ENCODE peak calls at places on chromosomes 4 and X, in six cellular contexts. N is fibroblast of mammary gland, Z is IMR-90, K is body of pancreas, R is epithelial cell of esophagus, Y is AG04450. D is an unnamed sample.

GRCh38 chr4:71487324-71487677 is 148.5 kb downstream of the SLC4A4 start:
- DNase-seq in N (no peak), Z (no peak), K (peak), R (no peak), Y (no peak), D (no peak)

GRCh38 chrX:31268359-31268758 is 196.5 kb upstream of the FTHL17 start:
- DNase-seq in N (no peak), Z (peak), K (no peak), R (no peak), Y (no peak), D (no peak)

GRCh38 chrX:51420610-51421009 is 75.8 kb downstream of the NUDT11 start:
- DNase-seq in N (peak), Z (peak), K (no peak), R (peak), Y (peak), D (peak)

GRCh38 chrX:485368-485767 is 98.7 kb upstream of the PPP2R3B start:
- DNase-seq in N (no peak), Z (no peak), K (no peak), R (no peak), Y (no peak), D (no peak)

GRCh38 chr4:33104190-33104773 is 2384.1 kb downstream of the PCDH7 start:
- DNase-seq in N (no peak), Z (no peak), K (no peak), R (peak), Y (no peak), D (no peak)

GRCh38 chr4:91089194-91089593 is 962.0 kb downstream of the CCSER1 start:
- DNase-seq in N (no peak), Z (no peak), K (no peak), R (no peak), Y (no peak), D (no peak)

GRCh38 chr4:33031328-33031727 is 2311.2 kb downstream of the PCDH7 start:
- DNase-seq in N (no peak), Z (no peak), K (no peak), R (no peak), Y (no peak), D (no peak)

GRCh38 chr4:87188063-87188462 is 32.4 kb downstream of the KLHL8 start:
- DNase-seq in N (peak), Z (peak), K (no peak), R (peak), Y (peak), D (peak)

GRCh38 chr4:128328106-128328505 is 40.5 kb upstream of the PGRMC2 start:
- DNase-seq in N (no peak), Z (no peak), K (no peak), R (no peak), Y (no peak), D (no peak)

GRCh38 chrX:123803331-123803983 is 56.4 kb upstream of the XIAP start:
- DNase-seq in N (peak), Z (peak), K (no peak), R (peak), Y (no peak), D (peak)
- TF ChIP-seq CTCF in N (no peak), Z (no peak), K (no peak), R (no peak), Y (no peak), D (no peak)

DNA sequence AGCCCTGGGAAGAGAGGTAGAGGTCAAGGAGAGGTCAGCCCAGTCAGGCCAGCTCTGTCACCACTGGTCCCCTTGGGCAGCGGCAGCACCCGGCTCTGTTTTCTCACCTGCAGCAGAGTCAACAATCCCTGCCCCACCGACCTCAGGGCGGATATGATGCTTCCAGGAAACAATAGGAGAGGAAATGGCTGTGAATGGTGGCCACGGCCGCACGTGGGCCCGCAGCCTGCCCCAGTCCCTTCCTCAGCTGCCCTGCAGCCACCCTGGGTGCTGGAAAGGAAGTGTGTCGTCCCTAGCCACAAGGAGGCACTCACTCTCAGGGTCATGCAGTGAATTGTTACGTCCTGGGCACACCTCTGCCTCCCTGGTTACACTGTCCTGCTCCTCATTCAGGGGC is 92.5 kb upstream of the ENPP6 start:
- DNase-seq in N (no peak), Z (no peak), K (peak), R (peak), Y (no peak), D (no peak)
- H3K4me3 ChIP-seq in N (no peak), Z (no peak), K (no peak), R (no peak), Y (no peak), D (no peak)

DNA sequence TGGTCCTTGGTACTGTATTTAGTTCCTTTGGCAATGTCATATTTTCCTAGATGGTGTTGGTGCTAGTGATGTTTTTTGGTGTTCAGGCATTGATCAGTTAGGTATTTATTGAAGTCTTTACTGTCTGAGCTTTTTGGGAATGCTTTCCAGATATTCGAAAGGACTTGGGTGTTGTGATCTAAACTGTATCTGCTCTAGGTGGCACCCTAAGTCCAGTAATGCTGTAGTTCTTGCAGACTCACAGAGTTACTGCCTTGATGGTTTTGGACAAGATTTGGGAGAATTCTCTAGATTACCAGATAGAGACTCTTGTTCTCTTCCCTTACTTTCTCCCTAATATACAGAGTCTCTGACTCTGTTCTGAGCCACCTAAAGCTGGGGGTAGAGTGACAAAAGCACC is 513.6 kb upstream of the PITX2 start:
- DNase-seq in N (peak), Z (peak), K (no peak), R (peak), Y (no peak), D (peak)
- TF ChIP-seq CTCF in N (peak), Z (peak), K (no peak), R (peak), Y (peak), D (peak)

GRCh38 chrX:1853447-1853846 is 238.6 kb downstream of the ASMT start:
- DNase-seq in N (no peak), Z (no peak), K (no peak), R (no peak), Y (no peak), D (no peak)
- H3K4me3 ChIP-seq in N (no peak), Z (no peak), K (no peak), R (no peak), Y (no peak), D (no peak)

GRCh38 chr4:98484031-98484430 is 174.4 kb downstream of the TSPAN5 start:
- DNase-seq in N (peak), Z (no peak), K (no peak), R (peak), Y (no peak), D (peak)

GRCh38 chr4:98482847-98483806 is 175.3 kb downstream of the TSPAN5 start:
- DNase-seq in N (peak), Z (peak), K (no peak), R (peak), Y (no peak), D (peak)

GRCh38 chr4:98481167-98481566 is 177.2 kb downstream of the TSPAN5 start:
- DNase-seq in N (no peak), Z (no peak), K (peak), R (no peak), Y (no peak), D (no peak)

GRCh38 chr4:98482503-98482846 is 175.9 kb downstream of the TSPAN5 start:
- DNase-seq in N (no peak), Z (no peak), K (no peak), R (no peak), Y (no peak), D (no peak)

GRCh38 chr4:98485816-98486355 is 172.5 kb downstream of the TSPAN5 start:
- DNase-seq in N (no peak), Z (no peak), K (no peak), R (no peak), Y (no peak), D (no peak)
- TF ChIP-seq CTCF in N (no peak), Z (no peak), K (no peak), R (no peak), Y (no peak), D (no peak)

GRCh38 chr4:576991-577498 is 950 bp upstream of the TMEM271 start:
- DNase-seq in N (no peak), Z (no peak), K (no peak), R (no peak), Y (no peak), D (no peak)

GRCh38 chr4:579543-580175 is 3.6 kb upstream of the TMEM271 start:
- DNase-seq in N (no peak), Z (no peak), K (no peak), R (no peak), Y (no peak), D (no peak)

GRCh38 chr4:576245-576821 is at the start of gene TMEM271:
- DNase-seq in N (no peak), Z (no peak), K (no peak), R (no peak), Y (no peak), D (no peak)

GRCh38 chr4:578451-579443 is 2.7 kb upstream of the TMEM271 start:
- DNase-seq in N (no peak), Z (no peak), K (no peak), R (no peak), Y (no peak), D (no peak)

GRCh38 chr4:577499-578450 is 1.7 kb upstream of the TMEM271 start:
- DNase-seq in N (peak), Z (no peak), K (peak), R (peak), Y (no peak), D (peak)
- H3K4me3 ChIP-seq in N (no peak), Z (no peak), K (no peak), R (no peak), Y (no peak), D (no peak)

D was measured in astrocyte of the spinal cord.